ENCODE peak calls at places on chromosomes 16 and 17, in nine cellular contexts. B is aorta; Q is PC-9; R is CD8-positive, alpha-beta memory T cell; H is fibroblast of lung; M is tibial nerve; C is heart left ventricle; V is CD4-positive, CD25-positive, alpha-beta regulatory T cell; U is uterus. N is an unnamed sample. For H3K4me1, the result is how much of the 10 kb centered on the place peaks cover.

GRCh38 chr17:49951362-49952080 is 17.5 kb upstream of the DLX4 start:
- DNase-seq in U (no peak), B (no peak), H (no peak), R (no peak), V (no peak), Q (no peak), M (no peak), C (no peak), N (no peak)

GRCh38 chr16:28526201-28527099 is 12.3 kb downstream of the NUPR1 start:
- DNase-seq in M (no peak), C (no peak), B (no peak), V (no peak), Q (no peak), U (no peak), R (no peak), H (no peak), N (no peak)

GRCh38 chr17:32944248-32945020 is 16.5 kb downstream of the TMEM98 start:
- DNase-seq in H (no peak), V (no peak), U (no peak), R (no peak), B (no peak), Q (no peak), M (no peak), C (no peak), N (no peak)

GRCh38 chr17:2902546-2902945 is 106.3 kb downstream of the RAP1GAP2 start:
- DNase-seq in C (no peak), V (no peak), B (no peak), U (no peak), M (no peak), R (no peak), H (no peak), Q (no peak), N (no peak)

GRCh38 chr17:20721151-20721550 is 141.6 kb downstream of the CDRT15L2 start:
- DNase-seq in C (no peak), R (no peak), B (no peak), H (no peak), Q (no peak), U (no peak), M (no peak), V (no peak), N (no peak)

GRCh38 chr17:9971991-9972390 is 66.9 kb upstream of the RCVRN start:
- DNase-seq in V (no peak), C (peak), H (peak), Q (peak), U (peak), B (peak), R (no peak), M (peak), N (peak)

GRCh38 chr16:87496101-87496801 is 3.4 kb upstream of the ZCCHC14 start:
- DNase-seq in B (no peak), C (no peak), V (peak), M (no peak), U (no peak), R (no peak), H (no peak), Q (no peak), N (no peak)

GRCh38 chr16:53502331-53503269 is at the start of gene AKTIP:
- DNase-seq in B (peak), H (peak), R (no peak), U (peak), C (peak), Q (peak), M (no peak), V (peak), N (peak)

GRCh38 chr16:49537924-49538455 is 164.4 kb downstream of the C16orf78 start:
- DNase-seq in V (no peak), M (no peak), Q (no peak), R (no peak), B (peak), H (no peak), U (no peak), C (no peak), N (no peak)

GRCh38 chr17:28744802-28745051 is 916 bp downstream of the TRAF4 start:
- DNase-seq in V (no peak), C (no peak), M (no peak), H (no peak), B (no peak), R (no peak), Q (no peak), U (no peak), N (no peak)

GRCh38 chr17:28746611-28747045 is 2.8 kb downstream of the TRAF4 start:
- DNase-seq in U (no peak), C (no peak), H (no peak), V (no peak), Q (peak), R (no peak), B (peak), M (no peak), N (no peak)

GRCh38 chr17:28745777-28746473 is 2.1 kb downstream of the TRAF4 start:
- DNase-seq in V (no peak), C (no peak), B (peak), U (no peak), H (no peak), M (no peak), Q (peak), R (no peak), N (peak)

GRCh38 chr17:28744104-28744801 is 442 bp downstream of the TRAF4 start:
- DNase-seq in M (peak), H (peak), V (peak), C (peak), Q (peak), R (peak), B (peak), U (peak), N (peak)

GRCh38 chr17:28745052-28745776 is 1.4 kb downstream of the TRAF4 start:
- DNase-seq in H (peak), V (peak), R (peak), Q (no peak), M (peak), U (peak), B (peak), C (peak), N (peak)
- H3K4me1 ChIP-seq in H (under half), V (under half), R (under half), Q (half or more), M (under half), U (under half), B (under half), C (under half), N (under half)

GRCh38 chr17:77884019-77884418 is 74.5 kb upstream of the TNRC6C start:
- DNase-seq in B (no peak), U (no peak), Q (no peak), C (no peak), M (no peak), R (peak), H (no peak), V (no peak), N (no peak)
- H3K4me1 ChIP-seq in B (under half), U (under half), Q (under half), C (under half), M (under half), R (half or more), H (under half), V (half or more), N (under half)

DNA sequence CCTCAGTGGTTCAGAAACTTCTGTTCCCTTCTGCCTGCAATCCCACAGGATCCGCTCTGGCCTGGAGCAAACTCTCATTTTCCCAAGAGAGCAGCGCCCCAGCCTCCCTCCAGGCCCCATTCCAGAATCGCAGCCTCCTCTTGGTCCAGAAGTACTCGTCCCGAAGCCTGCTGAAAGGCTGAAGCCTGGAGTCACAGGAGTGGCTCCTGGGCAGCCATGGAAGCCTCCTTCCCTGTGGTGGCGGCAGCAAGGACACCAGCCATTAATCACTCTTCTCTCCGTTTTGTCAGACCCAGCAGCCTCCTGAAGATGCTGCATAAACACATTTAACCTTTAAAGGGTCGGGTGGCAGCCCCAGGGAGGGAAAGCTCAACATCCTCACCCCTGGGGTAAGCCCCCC is 66.9 kb upstream of the TNRC6C start:
- DNase-seq in U (no peak), C (no peak), H (no peak), R (no peak), B (peak), V (no peak), Q (no peak), M (no peak), N (no peak)
- H3K4me1 ChIP-seq in U (under half), C (under half), H (under half), R (under half), B (under half), V (under half), Q (under half), M (under half), N (under half)

GRCh38 chr17:58409432-58409831 is 7.9 kb downstream of the RNF43 start:
- DNase-seq in B (no peak), Q (no peak), R (no peak), U (no peak), V (no peak), M (no peak), H (no peak), C (no peak), N (no peak)
- H3K4me1 ChIP-seq in B (under half), Q (under half), R (under half), U (under half), V (under half), M (under half), H (under half), C (under half), N (under half)

DNA sequence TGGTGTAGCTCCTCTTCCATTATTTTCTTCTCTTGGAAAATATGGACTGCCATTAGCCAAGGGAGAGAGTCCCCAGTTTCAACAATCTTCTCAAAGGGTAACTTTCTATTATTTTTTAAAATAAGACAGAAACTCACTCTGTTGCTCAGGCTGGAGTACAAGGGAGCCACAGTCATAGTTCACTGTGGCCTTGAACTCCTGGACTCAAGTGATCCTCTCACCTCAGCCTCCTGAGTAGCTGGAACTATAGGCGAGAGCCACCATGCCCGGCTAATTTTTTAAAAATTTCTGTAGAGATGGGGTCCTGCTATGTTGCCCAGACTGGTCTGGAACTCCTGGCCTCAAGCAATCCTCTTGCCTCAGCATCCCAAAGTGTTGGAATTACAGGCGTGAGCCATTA is 13.1 kb downstream of the COG4 start:
- DNase-seq in M (no peak), R (no peak), Q (no peak), B (no peak), U (no peak), V (no peak), C (no peak), H (no peak), N (no peak)
- H3K4me1 ChIP-seq in M (under half), R (under half), Q (under half), B (under half), U (under half), V (under half), C (under half), H (under half), N (under half)